ENCODE peak calls at places on chromosomes 2 and 18, in ten cellular contexts. One of them, this sample, is unnamed.

GRCh38 chr18:77559274-77559910 is 309.7 kb downstream of the GALR1 start:
- DNase-seq in psoas muscle: no peak
- DNase-seq in LoVo: no peak
- DNase-seq in activated T-cell treated with anti-CD3 and anti-CD28 coated beads for 1 hour: no peak
- DNase-seq in Panc1: no peak
- DNase-seq in tibial nerve: no peak
- DNase-seq in activated naive CD4-positive, alpha-beta T cell treated with anti-CD3 and anti-CD28 coated beads, Interleukin-2, amount 50 U/mL, for 16 hours: no peak
- DNase-seq in NCI-H69: peak
- DNase-seq in thoracic aorta: no peak
- DNase-seq in naive thymus-derived CD8-positive, alpha-beta T cell: no peak
- DNase-seq in this sample: no peak

GRCh38 chr18:9067823-9068222 is 34.7 kb upstream of the NDUFV2 start:
- DNase-seq in psoas muscle: no peak
- DNase-seq in LoVo: no peak
- DNase-seq in activated T-cell treated with anti-CD3 and anti-CD28 coated beads for 1 hour: no peak
- DNase-seq in Panc1: no peak
- DNase-seq in tibial nerve: no peak
- DNase-seq in activated naive CD4-positive, alpha-beta T cell treated with anti-CD3 and anti-CD28 coated beads, Interleukin-2, amount 50 U/mL, for 16 hours: no peak
- DNase-seq in NCI-H69: no peak
- DNase-seq in thoracic aorta: no peak
- DNase-seq in naive thymus-derived CD8-positive, alpha-beta T cell: no peak
- DNase-seq in this sample: no peak

GRCh38 chr2:152542995-152543481 is 174.2 kb downstream of the PRPF40A start:
- DNase-seq in psoas muscle: no peak
- DNase-seq in LoVo: no peak
- DNase-seq in activated T-cell treated with anti-CD3 and anti-CD28 coated beads for 1 hour: no peak
- DNase-seq in Panc1: peak
- DNase-seq in tibial nerve: no peak
- DNase-seq in activated naive CD4-positive, alpha-beta T cell treated with anti-CD3 and anti-CD28 coated beads, Interleukin-2, amount 50 U/mL, for 16 hours: no peak
- DNase-seq in NCI-H69: peak
- DNase-seq in thoracic aorta: no peak
- DNase-seq in naive thymus-derived CD8-positive, alpha-beta T cell: no peak
- DNase-seq in this sample: no peak

GRCh38 chr18:63237911-63238710 is 81.5 kb downstream of the BCL2 start:
- DNase-seq in psoas muscle: peak
- DNase-seq in LoVo: peak
- DNase-seq in activated T-cell treated with anti-CD3 and anti-CD28 coated beads for 1 hour: no peak
- DNase-seq in Panc1: no peak
- DNase-seq in tibial nerve: peak
- DNase-seq in activated naive CD4-positive, alpha-beta T cell treated with anti-CD3 and anti-CD28 coated beads, Interleukin-2, amount 50 U/mL, for 16 hours: no peak
- DNase-seq in NCI-H69: no peak
- DNase-seq in thoracic aorta: no peak
- DNase-seq in naive thymus-derived CD8-positive, alpha-beta T cell: no peak
- DNase-seq in this sample: no peak

GRCh38 chr18:23291456-23292205 is 156.3 kb downstream of the CABLES1 start:
- DNase-seq in psoas muscle: no peak
- DNase-seq in LoVo: no peak
- DNase-seq in activated T-cell treated with anti-CD3 and anti-CD28 coated beads for 1 hour: no peak
- DNase-seq in Panc1: no peak
- DNase-seq in tibial nerve: no peak
- DNase-seq in activated naive CD4-positive, alpha-beta T cell treated with anti-CD3 and anti-CD28 coated beads, Interleukin-2, amount 50 U/mL, for 16 hours: no peak
- DNase-seq in NCI-H69: no peak
- DNase-seq in thoracic aorta: no peak
- DNase-seq in naive thymus-derived CD8-positive, alpha-beta T cell: no peak
- DNase-seq in this sample: no peak

GRCh38 chr2:2222931-2223330 is 108.1 kb downstream of the MYT1L start:
- DNase-seq in psoas muscle: no peak
- DNase-seq in LoVo: no peak
- DNase-seq in activated T-cell treated with anti-CD3 and anti-CD28 coated beads for 1 hour: no peak
- DNase-seq in Panc1: no peak
- DNase-seq in tibial nerve: no peak
- DNase-seq in activated naive CD4-positive, alpha-beta T cell treated with anti-CD3 and anti-CD28 coated beads, Interleukin-2, amount 50 U/mL, for 16 hours: no peak
- DNase-seq in NCI-H69: no peak
- DNase-seq in thoracic aorta: no peak
- DNase-seq in naive thymus-derived CD8-positive, alpha-beta T cell: no peak
- DNase-seq in this sample: no peak

GRCh38 chr2:54522624-54523281 is 66.6 kb downstream of the SPTBN1 start:
- DNase-seq in psoas muscle: no peak
- DNase-seq in LoVo: peak
- DNase-seq in activated T-cell treated with anti-CD3 and anti-CD28 coated beads for 1 hour: peak
- DNase-seq in Panc1: no peak
- DNase-seq in tibial nerve: no peak
- DNase-seq in activated naive CD4-positive, alpha-beta T cell treated with anti-CD3 and anti-CD28 coated beads, Interleukin-2, amount 50 U/mL, for 16 hours: peak
- DNase-seq in NCI-H69: peak
- DNase-seq in thoracic aorta: no peak
- DNase-seq in naive thymus-derived CD8-positive, alpha-beta T cell: peak
- DNase-seq in this sample: no peak

GRCh38 chr18:79525556-79526467 is 130.1 kb downstream of the NFATC1 start:
- DNase-seq in psoas muscle: peak
- DNase-seq in LoVo: no peak
- DNase-seq in activated T-cell treated with anti-CD3 and anti-CD28 coated beads for 1 hour: no peak
- DNase-seq in Panc1: no peak
- DNase-seq in tibial nerve: peak
- DNase-seq in activated naive CD4-positive, alpha-beta T cell treated with anti-CD3 and anti-CD28 coated beads, Interleukin-2, amount 50 U/mL, for 16 hours: peak
- DNase-seq in NCI-H69: peak
- DNase-seq in thoracic aorta: no peak
- DNase-seq in naive thymus-derived CD8-positive, alpha-beta T cell: no peak
- DNase-seq in this sample: no peak

GRCh38 chr2:216023055-216023648 is 9.8 kb upstream of the MREG start:
- DNase-seq in psoas muscle: no peak
- DNase-seq in LoVo: peak
- DNase-seq in activated T-cell treated with anti-CD3 and anti-CD28 coated beads for 1 hour: peak
- DNase-seq in Panc1: no peak
- DNase-seq in tibial nerve: peak
- DNase-seq in activated naive CD4-positive, alpha-beta T cell treated with anti-CD3 and anti-CD28 coated beads, Interleukin-2, amount 50 U/mL, for 16 hours: peak
- DNase-seq in NCI-H69: peak
- DNase-seq in thoracic aorta: no peak
- DNase-seq in naive thymus-derived CD8-positive, alpha-beta T cell: peak
- DNase-seq in this sample: peak

GRCh38 chr2:74424139-74424992 is 2.8 kb downstream of the WDR54 start:
- DNase-seq in psoas muscle: no peak
- DNase-seq in LoVo: no peak
- DNase-seq in activated T-cell treated with anti-CD3 and anti-CD28 coated beads for 1 hour: no peak
- DNase-seq in Panc1: no peak
- DNase-seq in tibial nerve: no peak
- DNase-seq in activated naive CD4-positive, alpha-beta T cell treated with anti-CD3 and anti-CD28 coated beads, Interleukin-2, amount 50 U/mL, for 16 hours: no peak
- DNase-seq in NCI-H69: no peak
- DNase-seq in thoracic aorta: no peak
- DNase-seq in naive thymus-derived CD8-positive, alpha-beta T cell: no peak
- DNase-seq in this sample: no peak

GRCh38 chr2:190678444-190679162 is 29.7 kb downstream of the NAB1 start:
- DNase-seq in psoas muscle: no peak
- DNase-seq in LoVo: no peak
- DNase-seq in activated T-cell treated with anti-CD3 and anti-CD28 coated beads for 1 hour: no peak
- DNase-seq in Panc1: no peak
- DNase-seq in tibial nerve: no peak
- DNase-seq in activated naive CD4-positive, alpha-beta T cell treated with anti-CD3 and anti-CD28 coated beads, Interleukin-2, amount 50 U/mL, for 16 hours: peak
- DNase-seq in NCI-H69: peak
- DNase-seq in thoracic aorta: no peak
- DNase-seq in naive thymus-derived CD8-positive, alpha-beta T cell: no peak
- DNase-seq in this sample: no peak

GRCh38 chr18:61333271-61333745 is at the start of gene CDH20:
- DNase-seq in psoas muscle: no peak
- DNase-seq in LoVo: no peak
- DNase-seq in activated T-cell treated with anti-CD3 and anti-CD28 coated beads for 1 hour: no peak
- DNase-seq in Panc1: no peak
- DNase-seq in tibial nerve: no peak
- DNase-seq in activated naive CD4-positive, alpha-beta T cell treated with anti-CD3 and anti-CD28 coated beads, Interleukin-2, amount 50 U/mL, for 16 hours: no peak
- DNase-seq in NCI-H69: peak
- DNase-seq in thoracic aorta: no peak
- DNase-seq in naive thymus-derived CD8-positive, alpha-beta T cell: no peak
- DNase-seq in this sample: no peak

GRCh38 chr2:58762176-58762781 is 521.2 kb upstream of the FANCL start:
- DNase-seq in psoas muscle: no peak
- DNase-seq in LoVo: peak
- DNase-seq in activated T-cell treated with anti-CD3 and anti-CD28 coated beads for 1 hour: no peak
- DNase-seq in Panc1: peak
- DNase-seq in tibial nerve: peak
- DNase-seq in activated naive CD4-positive, alpha-beta T cell treated with anti-CD3 and anti-CD28 coated beads, Interleukin-2, amount 50 U/mL, for 16 hours: no peak
- DNase-seq in NCI-H69: peak
- DNase-seq in thoracic aorta: no peak
- DNase-seq in naive thymus-derived CD8-positive, alpha-beta T cell: no peak
- DNase-seq in this sample: no peak

GRCh38 chr2:20829861-20830260 is 7.0 kb upstream of the LDAH start:
- DNase-seq in psoas muscle: no peak
- DNase-seq in LoVo: no peak
- DNase-seq in activated T-cell treated with anti-CD3 and anti-CD28 coated beads for 1 hour: no peak
- DNase-seq in Panc1: no peak
- DNase-seq in tibial nerve: no peak
- DNase-seq in activated naive CD4-positive, alpha-beta T cell treated with anti-CD3 and anti-CD28 coated beads, Interleukin-2, amount 50 U/mL, for 16 hours: no peak
- DNase-seq in NCI-H69: no peak
- DNase-seq in thoracic aorta: no peak
- DNase-seq in naive thymus-derived CD8-positive, alpha-beta T cell: no peak
- DNase-seq in this sample: no peak

GRCh38 chr2:191665286-191665685 is 12.7 kb upstream of the NABP1 start:
- DNase-seq in psoas muscle: no peak
- DNase-seq in LoVo: no peak
- DNase-seq in activated T-cell treated with anti-CD3 and anti-CD28 coated beads for 1 hour: no peak
- DNase-seq in Panc1: no peak
- DNase-seq in tibial nerve: no peak
- DNase-seq in activated naive CD4-positive, alpha-beta T cell treated with anti-CD3 and anti-CD28 coated beads, Interleukin-2, amount 50 U/mL, for 16 hours: no peak
- DNase-seq in NCI-H69: no peak
- DNase-seq in thoracic aorta: no peak
- DNase-seq in naive thymus-derived CD8-positive, alpha-beta T cell: no peak
- DNase-seq in this sample: no peak

GRCh38 chr2:54122171-54122935 is 6.9 kb downstream of the ACYP2 start:
- DNase-seq in psoas muscle: no peak
- DNase-seq in LoVo: no peak
- DNase-seq in activated T-cell treated with anti-CD3 and anti-CD28 coated beads for 1 hour: no peak
- DNase-seq in Panc1: no peak
- DNase-seq in tibial nerve: no peak
- DNase-seq in activated naive CD4-positive, alpha-beta T cell treated with anti-CD3 and anti-CD28 coated beads, Interleukin-2, amount 50 U/mL, for 16 hours: no peak
- DNase-seq in NCI-H69: no peak
- DNase-seq in thoracic aorta: no peak
- DNase-seq in naive thymus-derived CD8-positive, alpha-beta T cell: no peak
- DNase-seq in this sample: no peak

GRCh38 chr18:6289454-6290242 is 125.1 kb downstream of the L3MBTL4 start:
- DNase-seq in psoas muscle: no peak
- DNase-seq in LoVo: no peak
- DNase-seq in activated T-cell treated with anti-CD3 and anti-CD28 coated beads for 1 hour: no peak
- DNase-seq in Panc1: no peak
- DNase-seq in tibial nerve: no peak
- DNase-seq in activated naive CD4-positive, alpha-beta T cell treated with anti-CD3 and anti-CD28 coated beads, Interleukin-2, amount 50 U/mL, for 16 hours: no peak
- DNase-seq in NCI-H69: no peak
- DNase-seq in thoracic aorta: no peak
- DNase-seq in naive thymus-derived CD8-positive, alpha-beta T cell: no peak
- DNase-seq in this sample: no peak

GRCh38 chr2:32553829-32554432 is 73.9 kb upstream of the TTC27 start:
- DNase-seq in psoas muscle: no peak
- DNase-seq in LoVo: peak
- DNase-seq in activated T-cell treated with anti-CD3 and anti-CD28 coated beads for 1 hour: no peak
- DNase-seq in Panc1: no peak
- DNase-seq in tibial nerve: peak
- DNase-seq in activated naive CD4-positive, alpha-beta T cell treated with anti-CD3 and anti-CD28 coated beads, Interleukin-2, amount 50 U/mL, for 16 hours: no peak
- DNase-seq in NCI-H69: peak
- DNase-seq in thoracic aorta: no peak
- DNase-seq in naive thymus-derived CD8-positive, alpha-beta T cell: no peak
- DNase-seq in this sample: no peak

GRCh38 chr2:10075571-10076209 is 4.5 kb downstream of the CYS1 start:
- DNase-seq in psoas muscle: no peak
- DNase-seq in LoVo: no peak
- DNase-seq in activated T-cell treated with anti-CD3 and anti-CD28 coated beads for 1 hour: no peak
- DNase-seq in Panc1: no peak
- DNase-seq in tibial nerve: no peak
- DNase-seq in activated naive CD4-positive, alpha-beta T cell treated with anti-CD3 and anti-CD28 coated beads, Interleukin-2, amount 50 U/mL, for 16 hours: no peak
- DNase-seq in NCI-H69: no peak
- DNase-seq in thoracic aorta: no peak
- DNase-seq in naive thymus-derived CD8-positive, alpha-beta T cell: no peak
- DNase-seq in this sample: no peak

GRCh38 chr2:134320930-134321329 is 67.1 kb downstream of the MGAT5 start:
- DNase-seq in psoas muscle: no peak
- DNase-seq in LoVo: no peak
- DNase-seq in activated T-cell treated with anti-CD3 and anti-CD28 coated beads for 1 hour: peak
- DNase-seq in Panc1: no peak
- DNase-seq in tibial nerve: no peak
- DNase-seq in activated naive CD4-positive, alpha-beta T cell treated with anti-CD3 and anti-CD28 coated beads, Interleukin-2, amount 50 U/mL, for 16 hours: no peak
- DNase-seq in NCI-H69: no peak
- DNase-seq in thoracic aorta: no peak
- DNase-seq in naive thymus-derived CD8-positive, alpha-beta T cell: peak
- DNase-seq in this sample: no peak

GRCh38 chr2:222835142-222835822 is 25.6 kb upstream of the ACSL3 start:
- DNase-seq in psoas muscle: no peak
- DNase-seq in LoVo: peak
- DNase-seq in activated T-cell treated with anti-CD3 and anti-CD28 coated beads for 1 hour: no peak
- DNase-seq in Panc1: no peak
- DNase-seq in tibial nerve: no peak
- DNase-seq in activated naive CD4-positive, alpha-beta T cell treated with anti-CD3 and anti-CD28 coated beads, Interleukin-2, amount 50 U/mL, for 16 hours: no peak
- DNase-seq in NCI-H69: peak
- DNase-seq in thoracic aorta: no peak
- DNase-seq in naive thymus-derived CD8-positive, alpha-beta T cell: no peak
- DNase-seq in this sample: no peak

GRCh38 chr2:100624536-100624935 is 61.7 kb downstream of the PDCL3 start:
- DNase-seq in psoas muscle: no peak
- DNase-seq in LoVo: no peak
- DNase-seq in activated T-cell treated with anti-CD3 and anti-CD28 coated beads for 1 hour: no peak
- DNase-seq in Panc1: no peak
- DNase-seq in tibial nerve: no peak
- DNase-seq in activated naive CD4-positive, alpha-beta T cell treated with anti-CD3 and anti-CD28 coated beads, Interleukin-2, amount 50 U/mL, for 16 hours: no peak
- DNase-seq in NCI-H69: no peak
- DNase-seq in thoracic aorta: no peak
- DNase-seq in naive thymus-derived CD8-positive, alpha-beta T cell: no peak
- DNase-seq in this sample: no peak

GRCh38 chr2:161068670-161069069 is 91.6 kb upstream of the TANK start:
- DNase-seq in psoas muscle: no peak
- DNase-seq in LoVo: no peak
- DNase-seq in activated T-cell treated with anti-CD3 and anti-CD28 coated beads for 1 hour: no peak
- DNase-seq in Panc1: no peak
- DNase-seq in tibial nerve: no peak
- DNase-seq in activated naive CD4-positive, alpha-beta T cell treated with anti-CD3 and anti-CD28 coated beads, Interleukin-2, amount 50 U/mL, for 16 hours: no peak
- DNase-seq in NCI-H69: no peak
- DNase-seq in thoracic aorta: no peak
- DNase-seq in naive thymus-derived CD8-positive, alpha-beta T cell: no peak
- DNase-seq in this sample: no peak

GRCh38 chr2:112958428-112959108 is 19.2 kb upstream of the IL36G start:
- DNase-seq in psoas muscle: no peak
- DNase-seq in LoVo: peak
- DNase-seq in activated T-cell treated with anti-CD3 and anti-CD28 coated beads for 1 hour: no peak
- DNase-seq in Panc1: peak
- DNase-seq in tibial nerve: peak
- DNase-seq in activated naive CD4-positive, alpha-beta T cell treated with anti-CD3 and anti-CD28 coated beads, Interleukin-2, amount 50 U/mL, for 16 hours: peak
- DNase-seq in NCI-H69: peak
- DNase-seq in thoracic aorta: no peak
- DNase-seq in naive thymus-derived CD8-positive, alpha-beta T cell: peak
- DNase-seq in this sample: peak

GRCh38 chr18:56001576-56001975 is 413.6 kb upstream of the TCF4 start:
- DNase-seq in psoas muscle: no peak
- DNase-seq in LoVo: no peak
- DNase-seq in activated T-cell treated with anti-CD3 and anti-CD28 coated beads for 1 hour: no peak
- DNase-seq in Panc1: no peak
- DNase-seq in tibial nerve: no peak
- DNase-seq in activated naive CD4-positive, alpha-beta T cell treated with anti-CD3 and anti-CD28 coated beads, Interleukin-2, amount 50 U/mL, for 16 hours: no peak
- DNase-seq in NCI-H69: no peak
- DNase-seq in thoracic aorta: no peak
- DNase-seq in naive thymus-derived CD8-positive, alpha-beta T cell: no peak
- DNase-seq in this sample: no peak

GRCh38 chr2:15579641-15580040 is 12.0 kb upstream of the DDX1 start:
- DNase-seq in psoas muscle: no peak
- DNase-seq in LoVo: no peak
- DNase-seq in activated T-cell treated with anti-CD3 and anti-CD28 coated beads for 1 hour: no peak
- DNase-seq in Panc1: no peak
- DNase-seq in tibial nerve: no peak
- DNase-seq in activated naive CD4-positive, alpha-beta T cell treated with anti-CD3 and anti-CD28 coated beads, Interleukin-2, amount 50 U/mL, for 16 hours: no peak
- DNase-seq in NCI-H69: no peak
- DNase-seq in thoracic aorta: no peak
- DNase-seq in naive thymus-derived CD8-positive, alpha-beta T cell: no peak
- DNase-seq in this sample: no peak